ENCODE peak calls at places on chromosomes 12 and 14, in five cellular contexts. V, H, B, W and A are unnamed samples.

GRCh38 chr12:6884539-6884938 is 11.4 kb upstream of the SPSB2 start:
- DNase-seq in V (no peak), W (no peak), H (no peak), B (no peak), A (no peak)

GRCh38 chr12:13570005-13570694 is 373.6 kb downstream of the EMP1 start:
- DNase-seq in H (no peak), V (no peak), W (no peak), B (no peak), A (no peak)

GRCh38 chr12:32478858-32479257 is 79.5 kb downstream of the FGD4 start:
- DNase-seq in W (no peak), B (no peak), H (no peak), V (no peak), A (no peak)

GRCh38 chr12:87082756-87083155 is 826.6 kb upstream of the MGAT4C start:
- DNase-seq in W (no peak), B (no peak), H (no peak), V (no peak), A (no peak)

GRCh38 chr14:67440513-67440912 is 28.5 kb upstream of the PLEK2 start:
- DNase-seq in W (no peak), H (no peak), B (no peak), V (no peak), A (no peak)

GRCh38 chr12:106581543-106582263 is 1.1 kb upstream of the RFX4 start:
- DNase-seq in H (peak; percentile 81), W (no peak), V (no peak), B (no peak), A (no peak)

GRCh38 chr14:94748667-94749347 is 21.1 kb downstream of the GSC start:
- DNase-seq in W (no peak), B (no peak), H (peak; percentile 49), V (no peak), A (no peak)

GRCh38 chr12:69851976-69852375 is 26.9 kb downstream of the MYRFL start:
- DNase-seq in H (no peak), B (no peak), V (no peak), W (no peak), A (no peak)

GRCh38 chr12:91181053-91181452 is 1.6 kb downstream of the DCN start:
- DNase-seq in H (no peak), V (no peak), B (no peak), W (no peak), A (no peak)

GRCh38 chr12:57454566-57455373 is at the start of gene INHBE:
- DNase-seq in B (peak; percentile 94), H (peak; percentile 74), V (no peak), W (peak; percentile 86), A (no peak)

GRCh38 chr14:100015251-100015655 is 50.0 kb upstream of the EVL start:
- DNase-seq in W (no peak), V (no peak), H (no peak), B (no peak), A (no peak)

GRCh38 chr14:92570863-92571262 is 57.3 kb downstream of the RIN3 start:
- DNase-seq in B (no peak), H (no peak), V (no peak), W (no peak), A (no peak)

GRCh38 chr14:88864198-88864597 is 39.7 kb downstream of the TTC8 start:
- DNase-seq in H (no peak), W (no peak), V (no peak), B (no peak), A (no peak)

GRCh38 chr14:84477996-84478395 is 1051.9 kb upstream of the FLRT2 start:
- DNase-seq in W (no peak), B (no peak), H (no peak), V (no peak), A (no peak)

GRCh38 chr14:94572637-94573303 is 8.5 kb upstream of the SERPINA5 start:
- DNase-seq in W (no peak), B (no peak), V (no peak), H (no peak), A (no peak)

GRCh38 chr14:23154876-23155587 is 28.4 kb downstream of the SLC7A8 start:
- DNase-seq in W (peak; percentile 78), B (peak; percentile 77), V (no peak), H (no peak), A (peak; percentile 74)

GRCh38 chr12:129854591-129854990 is 49.2 kb downstream of the TMEM132D start:
- DNase-seq in H (no peak), W (no peak), B (no peak), V (no peak), A (no peak)

GRCh38 chr14:73713206-73713803 is 879 bp downstream of the PNMA1 start:
- DNase-seq in H (no peak), B (no peak), W (no peak), V (no peak), A (no peak)

GRCh38 chr12:56487448-56488040 is 417 bp downstream of the GLS2 start:
- DNase-seq in V (no peak), B (no peak), H (peak; percentile 57), W (no peak), A (no peak)

GRCh38 chr12:49121047-49121696 is 10.0 kb downstream of the TUBA1B start:
- DNase-seq in V (no peak), B (no peak), H (peak; percentile 36), W (no peak), A (peak; percentile 45)

GRCh38 chr12:50788562-50788961 is 24.7 kb downstream of the ATF1 start:
- DNase-seq in H (no peak), W (peak; percentile 94), B (peak; percentile 93), V (no peak), A (no peak)

GRCh38 chr12:22415342-22416309 is 81.1 kb upstream of the ST8SIA1 start:
- DNase-seq in B (no peak), H (no peak), W (peak; percentile 34), V (no peak), A (no peak)

GRCh38 chr12:47391566-47391965 is 311.8 kb upstream of the AMIGO2 start:
- DNase-seq in B (no peak), H (no peak), W (no peak), V (peak; percentile 56), A (no peak)

GRCh38 chr12:125192690-125193221 is 127.5 kb downstream of the AACS start:
- DNase-seq in B (no peak), H (no peak), V (no peak), W (no peak), A (no peak)

GRCh38 chr12:125193376-125193775 is 128.1 kb downstream of the AACS start:
- DNase-seq in W (no peak), B (no peak), V (no peak), H (no peak), A (no peak)

GRCh38 chr12:125191361-125192087 is 126.3 kb downstream of the AACS start:
- DNase-seq in V (no peak), H (no peak), W (no peak), B (no peak), A (no peak)

GRCh38 chr12:125194999-125195398 is 129.8 kb downstream of the AACS start:
- DNase-seq in W (no peak), H (no peak), V (no peak), B (no peak), A (no peak)

GRCh38 chr12:125193798-125194562 is 128.7 kb downstream of the AACS start:
- DNase-seq in W (no peak), B (no peak), H (peak; percentile 42), V (no peak), A (no peak)
- TF ChIP-seq CTCF in W (peak; percentile 8), B (no peak), H (no peak), V (no peak), A (no peak)

GRCh38 chr12:80937391-80938238 is at the start of gene LIN7A:
- DNase-seq in B (no peak), W (no peak), V (no peak), H (peak; percentile 69), A (peak; percentile 35)

GRCh38 chr12:80935076-80935475 is 2.7 kb downstream of the LIN7A start:
- DNase-seq in H (no peak), W (no peak), V (no peak), B (no peak), A (no peak)

GRCh38 chr12:80936353-80936641 is 1.4 kb downstream of the LIN7A start:
- DNase-seq in V (no peak), W (no peak), B (no peak), H (peak; percentile 52), A (no peak)

GRCh38 chr12:80938397-80938796 is 663 bp upstream of the LIN7A start:
- DNase-seq in B (no peak), W (no peak), H (no peak), V (no peak), A (no peak)

DNA sequence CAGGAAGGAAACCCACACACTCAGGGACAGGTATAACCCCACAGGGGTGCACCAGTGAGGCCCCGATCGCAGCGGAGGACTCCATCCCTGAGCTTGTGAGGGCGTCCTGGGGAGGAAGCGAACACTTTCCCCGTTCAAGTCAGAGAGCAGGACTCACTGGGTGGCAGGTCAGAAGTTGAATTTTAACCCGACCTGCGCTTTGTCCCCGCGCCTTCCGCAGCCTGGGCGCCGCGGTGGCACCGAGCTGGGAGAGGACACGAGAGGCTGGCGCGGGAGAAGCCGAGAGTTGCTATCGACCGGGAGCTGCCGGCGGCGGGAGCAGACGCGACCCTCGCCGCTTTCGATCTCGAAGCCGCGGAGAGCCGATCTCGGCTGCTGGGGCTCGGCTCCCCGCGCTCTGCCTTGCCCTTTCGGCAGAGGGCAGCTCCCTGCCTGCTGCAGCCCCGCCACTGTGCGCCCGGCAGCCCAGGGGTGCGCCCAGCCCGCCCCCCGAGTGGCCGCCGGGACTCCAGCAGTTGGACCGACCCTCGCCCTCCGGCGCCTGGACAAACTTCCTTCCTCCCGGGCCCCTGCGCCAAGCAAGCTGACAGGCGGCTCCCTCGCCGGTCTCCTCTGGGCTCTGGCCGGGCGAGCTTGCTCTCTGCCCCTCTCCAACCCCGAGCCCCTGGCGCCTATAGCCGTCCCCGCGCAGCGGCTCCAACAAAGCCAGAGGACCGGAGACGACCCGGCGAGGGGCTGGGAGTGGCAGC is 918 bp downstream of the LIN7A start:
- DNase-seq in B (no peak), V (no peak), H (peak; percentile 65), W (no peak), A (peak; percentile 46)
- TF ChIP-seq CTCF in B (no peak), V (no peak), H (no peak), W (no peak), A (no peak)

GRCh38 chr12:52262286-52262685 is 12.2 kb upstream of the KRT86 start:
- DNase-seq in W (no peak), V (no peak), B (no peak), H (no peak), A (no peak)
- TF ChIP-seq CTCF in W (no peak), V (no peak), B (no peak), H (no peak), A (no peak)

DNA sequence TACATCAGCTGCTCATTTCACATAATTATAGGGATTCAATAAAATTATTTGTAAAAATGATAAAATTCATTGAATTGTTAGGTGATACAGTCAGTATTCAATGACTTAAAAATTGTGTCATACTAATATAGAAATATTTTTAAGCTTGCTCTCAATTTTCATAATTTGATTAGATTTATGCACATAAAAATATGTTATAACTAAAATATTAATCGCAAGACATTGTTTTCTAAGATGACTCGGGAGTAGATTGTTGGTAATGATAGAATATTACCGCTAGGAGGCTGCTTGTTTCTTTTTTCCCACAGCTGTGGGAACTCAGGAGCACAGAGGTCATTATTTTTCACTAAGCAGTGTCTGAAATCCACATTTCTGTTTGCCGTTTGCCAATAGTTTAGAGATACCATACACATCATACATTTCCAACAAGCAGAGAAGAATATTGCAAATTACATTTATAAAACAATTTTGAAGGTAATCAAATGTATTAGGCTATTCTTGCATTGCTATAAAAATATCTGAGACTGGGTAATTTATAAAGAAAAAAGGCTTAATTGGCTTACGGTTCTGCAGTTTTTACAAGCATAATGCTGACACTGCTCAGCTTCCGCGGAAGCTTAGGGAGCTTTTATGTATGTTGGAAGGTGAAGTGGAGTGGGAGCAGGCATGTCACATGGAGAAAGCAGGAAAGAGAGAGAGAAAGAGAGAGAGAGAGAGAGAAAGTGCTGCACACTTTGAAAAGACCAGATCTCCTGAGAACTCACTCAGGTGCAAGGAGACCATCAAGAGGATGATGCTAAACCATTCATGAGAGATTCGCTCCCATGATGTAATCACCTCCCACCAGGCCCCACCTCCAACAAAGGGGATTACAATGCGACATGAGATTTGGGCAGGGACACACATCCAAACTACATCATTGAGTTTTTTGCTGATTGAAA is 9.2 kb downstream of the CD69 start:
- DNase-seq in H (no peak), W (no peak), B (no peak), V (no peak), A (no peak)
- TF ChIP-seq CTCF in H (no peak), W (peak; percentile 41), B (peak; percentile 54), V (peak; percentile 19), A (peak; percentile 46)